ENCODE peak calls at places on chromosomes 13 and 19, in six cellular contexts. B is WERI-Rb-1, X is upper lobe of left lung, K is PC-3, W is IMR-90, I is endodermal cell. P is an unnamed sample.

GRCh38 chr19:873084-874019 is 13.9 kb downstream of the CFD start:
- DNase-seq in B (peak; percentile 74), X (peak; percentile 81), K (no peak), W (peak; percentile 31), I (peak; percentile 82), P (peak; percentile 76)

GRCh38 chr13:29976535-29976934 is 126.1 kb upstream of the UBL3 start:
- DNase-seq in B (no peak), X (no peak), K (no peak), W (no peak), I (no peak), P (no peak)

GRCh38 chr19:14566712-14567077 is 5.2 kb downstream of the NDUFB7 start:
- DNase-seq in B (no peak), X (peak; percentile 56), K (no peak), W (no peak), I (no peak), P (no peak)

GRCh38 chr13:28854657-28855056 is 34.5 kb downstream of the MTUS2 start:
- DNase-seq in B (no peak), X (no peak), K (no peak), W (no peak), I (peak; percentile 63), P (no peak)

GRCh38 chr13:46893221-46893620 is 3.6 kb downstream of the HTR2A start:
- DNase-seq in B (no peak), X (no peak), K (no peak), W (no peak), I (no peak), P (no peak)

GRCh38 chr19:57321746-57322145 is 1.5 kb downstream of the ZNF543 start:
- DNase-seq in B (no peak), X (no peak), K (no peak), W (no peak), I (no peak), P (no peak)

GRCh38 chr13:55576389-55576788 is 1564.3 kb upstream of the PRR20A start:
- DNase-seq in B (no peak), X (no peak), K (no peak), W (no peak), I (peak; percentile 67), P (no peak)

GRCh38 chr13:98975822-98976261 is 2.0 kb downstream of the DOCK9 start:
- DNase-seq in B (no peak), X (no peak), K (no peak), W (no peak), I (peak; percentile 85), P (no peak)

GRCh38 chr13:109157275-109157674 is 527.9 kb downstream of the MYO16 start:
- DNase-seq in B (no peak), X (no peak), K (no peak), W (no peak), I (peak; percentile 71), P (no peak)

GRCh38 chr13:36858285-36858684 is 39.3 kb downstream of the RFXAP start:
- DNase-seq in B (no peak), X (no peak), K (peak; percentile 73), W (peak; percentile 65), I (peak; percentile 68), P (no peak)

GRCh38 chr19:996051-996838 is 4.0 kb upstream of the GRIN3B start:
- DNase-seq in B (peak; percentile 68), X (peak; percentile 89), K (peak; percentile 19), W (peak; percentile 53), I (peak; percentile 74), P (peak; percentile 92)

GRCh38 chr13:73274147-73274546 is 215.3 kb downstream of the KLF5 start:
- DNase-seq in B (no peak), X (no peak), K (no peak), W (peak; percentile 27), I (no peak), P (no peak)

GRCh38 chr19:34667349-34668076 is 9.4 kb downstream of the SCGB2B2 start:
- DNase-seq in B (no peak), X (peak; percentile 76), K (peak; percentile 4), W (peak; percentile 27), I (no peak), P (no peak)

GRCh38 chr13:52599037-52599852 is 43.0 kb upstream of the HNRNPA1L2 start:
- DNase-seq in B (no peak), X (no peak), K (no peak), W (peak; percentile 71), I (no peak), P (no peak)

GRCh38 chr13:36310417-36311108 is 12.9 kb upstream of the CCDC169 start:
- DNase-seq in B (no peak), X (no peak), K (no peak), W (peak; percentile 38), I (no peak), P (no peak)

GRCh38 chr19:53078668-53079067 is 24.6 kb downstream of the ZNF160 start:
- DNase-seq in B (no peak), X (no peak), K (no peak), W (no peak), I (no peak), P (no peak)

DNA sequence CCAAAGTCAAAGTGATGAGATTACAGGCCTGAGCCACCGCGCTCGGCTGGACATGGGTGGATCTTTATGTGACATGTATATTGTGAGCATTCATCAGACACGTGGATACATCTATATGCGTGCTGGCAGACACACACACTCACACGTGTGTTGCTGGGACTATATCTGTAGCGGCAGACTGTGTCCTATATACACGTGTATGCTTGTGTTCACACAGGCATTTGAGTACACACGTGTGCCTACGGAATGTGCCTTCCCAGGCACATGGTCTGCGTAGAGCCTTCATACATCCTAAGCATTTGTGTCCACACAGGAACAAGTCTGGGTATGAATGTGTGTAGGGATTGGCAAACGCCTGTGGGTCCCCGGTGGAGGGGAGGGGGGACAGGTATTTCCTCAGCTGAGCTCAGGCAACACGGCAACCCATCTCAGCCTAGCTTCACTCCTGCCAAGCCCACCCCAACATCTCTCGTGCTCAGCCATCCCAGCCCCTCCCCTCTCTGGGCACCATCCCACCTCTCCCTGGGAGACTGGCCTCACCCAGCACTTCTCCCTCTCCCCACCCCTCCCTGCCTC is 2.6 kb downstream of the UNC13A start:
- DNase-seq in B (no peak), X (no peak), K (no peak), W (no peak), I (peak; percentile 83), P (no peak)
- TF ChIP-seq CTCF in B (no peak), X (no peak), K (no peak), W (no peak), I (no peak), P (no peak)

GRCh38 chr19:2291185-2291751 is 9.3 kb upstream of the PEAK3 start:
- DNase-seq in B (peak; percentile 65), X (peak; percentile 88), K (no peak), W (no peak), I (peak; percentile 90), P (no peak)
- H3K27me3 ChIP-seq in B (peaks cover 9% of the 10 kb centered on the region), X (peaks cover 30% of the 10 kb centered on the region), K (peaks cover 21% of the 10 kb centered on the region), W (peaks cover 64% of the 10 kb centered on the region), I (peaks cover 100% of the 10 kb centered on the region), P (no peaks in the 10 kb centered on the region)

DNA sequence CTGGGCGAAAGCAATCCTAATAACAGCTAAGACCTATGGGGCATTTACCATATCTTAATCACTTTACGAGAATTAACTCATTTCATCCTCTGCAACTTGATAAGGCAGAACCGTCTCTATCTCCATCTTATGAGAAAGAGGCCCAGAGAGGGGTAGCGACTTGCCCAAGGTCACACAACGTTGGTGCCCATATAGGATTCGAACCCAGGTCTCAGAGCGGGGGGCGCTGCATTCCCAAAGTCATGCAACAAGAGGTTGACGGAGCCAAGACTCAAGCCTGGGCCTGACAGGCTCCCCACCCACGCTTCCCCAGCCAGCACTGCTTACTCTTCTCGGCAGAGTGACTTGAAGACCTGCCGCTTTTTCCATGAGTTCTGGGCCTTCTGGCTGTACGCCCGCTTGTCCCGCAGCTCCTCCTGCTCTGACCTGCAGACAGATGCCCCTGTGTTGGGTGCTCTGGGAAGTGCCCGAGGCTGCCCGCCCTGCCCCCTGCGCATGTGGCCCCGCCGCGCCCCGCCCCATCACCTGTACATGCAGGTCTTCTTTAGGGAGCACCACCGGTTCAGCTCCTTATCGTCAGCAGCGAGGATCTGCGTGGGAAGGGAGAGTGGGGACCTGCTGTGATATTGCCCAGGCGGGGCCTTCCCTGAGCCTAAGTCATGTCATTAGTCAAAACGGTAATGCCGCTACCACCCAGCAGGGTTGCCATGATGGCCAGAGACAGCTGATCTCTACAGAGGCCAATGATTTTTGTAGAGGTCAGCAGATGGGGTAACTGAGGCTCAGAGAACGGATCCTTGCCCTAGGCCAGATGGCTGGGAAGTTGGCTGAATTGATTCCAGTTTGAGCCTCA is 10.8 kb downstream of the KRI1 start:
- DNase-seq in B (peak; percentile 33), X (peak; percentile 79), K (no peak), W (no peak), I (peak; percentile 64), P (no peak)
- TF ChIP-seq CTCF in B (peak; percentile 8), X (no peak), K (no peak), W (no peak), I (peak; percentile 58), P (no peak)

DNA sequence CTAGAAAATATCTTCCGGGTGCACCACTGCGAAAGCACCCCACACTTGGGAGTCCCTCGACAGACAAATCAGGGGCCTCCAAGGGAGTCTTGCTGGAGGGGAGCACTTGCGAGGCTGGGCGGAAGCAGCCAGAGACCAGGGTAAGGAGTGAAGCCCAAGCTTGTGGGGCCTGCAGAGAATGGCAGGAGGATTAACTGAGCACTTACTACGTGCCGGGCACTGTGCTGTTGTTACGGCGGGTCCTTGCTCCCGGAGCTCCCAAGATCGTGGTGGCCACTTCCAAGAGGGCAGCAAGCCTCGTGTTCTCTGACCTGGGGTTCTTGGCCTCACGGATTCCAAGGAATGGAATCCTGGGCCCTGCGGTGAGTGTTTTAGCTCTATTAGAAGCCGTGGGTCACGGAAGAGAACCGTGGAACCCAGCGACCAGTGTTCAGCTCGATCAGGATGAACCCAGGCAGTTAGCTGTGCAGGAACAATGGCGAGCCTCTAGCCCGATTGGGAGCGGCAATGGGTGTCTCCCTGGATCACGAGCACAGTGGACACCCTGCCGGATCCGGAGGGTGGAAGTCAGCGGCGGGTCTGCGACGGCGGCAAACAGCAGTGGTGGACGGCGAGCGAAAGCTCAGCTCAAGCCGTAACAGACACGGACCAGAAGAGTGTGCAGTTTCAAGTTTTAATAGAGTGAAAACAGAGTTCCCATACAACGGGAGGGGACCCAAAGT is 9.6 kb downstream of the TTYH1 start:
- DNase-seq in B (no peak), X (no peak), K (no peak), W (no peak), I (no peak), P (no peak)
- H3K27me3 ChIP-seq in B (no peaks in the 10 kb centered on the region), X (peaks cover 29% of the 10 kb centered on the region), K (peaks cover 6% of the 10 kb centered on the region), W (peaks cover 19% of the 10 kb centered on the region), I (peaks cover 33% of the 10 kb centered on the region), P (peaks cover 26% of the 10 kb centered on the region)

DNA sequence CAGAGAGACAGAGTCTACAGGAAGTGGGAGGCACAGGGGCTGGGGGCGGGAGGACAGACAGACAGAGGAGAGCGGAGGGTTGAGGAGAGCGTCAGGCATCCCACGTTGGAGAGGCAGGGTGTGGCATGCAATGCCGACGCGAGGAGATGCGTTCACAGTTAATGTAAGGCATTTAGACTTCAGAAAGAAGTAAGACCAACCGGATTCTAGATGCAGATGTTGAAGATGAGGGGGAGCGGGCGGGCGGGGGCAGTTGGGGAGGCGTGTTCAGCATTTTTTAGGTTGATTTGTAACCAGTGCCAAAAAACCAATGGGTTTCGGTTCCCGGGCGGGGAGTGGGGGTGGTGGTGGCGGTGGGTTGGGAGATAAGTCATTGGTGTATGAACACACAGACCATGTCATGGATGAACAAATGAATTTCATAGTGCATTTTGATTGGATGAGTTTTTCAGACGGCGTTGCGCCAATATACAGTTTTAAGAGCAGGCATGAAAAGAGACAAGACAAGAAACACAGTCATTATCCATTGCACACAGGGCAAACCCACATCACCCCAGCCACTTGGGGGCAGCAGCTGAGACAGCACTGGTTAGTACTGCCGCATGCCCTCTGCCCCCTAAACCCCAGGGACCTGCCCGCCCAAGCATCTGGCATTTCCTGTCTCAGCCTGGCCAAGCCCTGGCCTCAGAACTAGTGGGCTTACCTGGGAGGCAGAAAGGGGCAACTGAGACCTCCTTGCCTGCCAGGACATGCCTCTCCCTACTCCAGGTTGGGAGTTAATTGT is 91.3 kb downstream of the IER2 start:
- DNase-seq in B (no peak), X (no peak), K (peak; percentile 26), W (no peak), I (peak; percentile 63), P (no peak)
- TF ChIP-seq CTCF in B (peak; percentile 22), X (no peak), K (peak; percentile 54), W (no peak), I (peak; percentile 51), P (no peak)

GRCh38 chr19:50646074-50646807 is 3.0 kb upstream of the C19orf81 start:
- DNase-seq in B (no peak), X (no peak), K (peak; percentile 80), W (peak; percentile 54), I (no peak), P (no peak)
- H3K27me3 ChIP-seq in B (peaks cover 15% of the 10 kb centered on the region), X (no peaks in the 10 kb centered on the region), K (peaks cover 28% of the 10 kb centered on the region), W (no peaks in the 10 kb centered on the region), I (peaks cover 21% of the 10 kb centered on the region), P (peaks cover 46% of the 10 kb centered on the region)

P was measured in CD4-positive, alpha-beta T cell.